ENCODE peak calls at places on chromosomes 5 and 9, in four cellular contexts. I is uterus; Y is mucosa of descending colon; H is activated CD4-positive, alpha-beta T cell treated with anti-CD3 and anti-CD28 coated beads, Interleukin-2, amount 10 ng/mL, durations not matched to agents 7 days and 5 days. V is an unnamed sample.

GRCh38 chr9:116102596-116102995 is 51.0 kb upstream of the PAPPA start:
- DNase-seq in I (no peak), Y (no peak), H (no peak), V (no peak)

GRCh38 chr5:126938461-126938860 is 91.9 kb downstream of the MARCHF3 start:
- DNase-seq in I (no peak), Y (no peak), H (no peak), V (no peak)

GRCh38 chr5:141850183-141850768 is 27.9 kb downstream of the PCDH1 start:
- DNase-seq in I (peak; percentile 50), Y (peak; percentile 59), H (peak; percentile 19), V (no peak)

GRCh38 chr5:118692811-118693342 is 295.5 kb downstream of the DTWD2 start:
- DNase-seq in I (no peak), Y (no peak), H (no peak), V (no peak)

GRCh38 chr5:10563132-10563939 is 534 bp upstream of the ANKRD33B start:
- DNase-seq in I (peak; percentile 52), Y (no peak), H (peak; percentile 50), V (no peak)

GRCh38 chr5:115685966-115686691 is 60.3 kb upstream of the TMED7 start:
- DNase-seq in I (no peak), Y (no peak), H (no peak), V (no peak)

GRCh38 chr5:173672891-173673290 is 56.4 kb upstream of the BOD1 start:
- DNase-seq in I (no peak), Y (no peak), H (no peak), V (no peak)

GRCh38 chr5:74851684-74852353 is 14.4 kb downstream of the FAM169A start:
- DNase-seq in I (no peak), Y (no peak), H (no peak), V (no peak)

GRCh38 chr5:39730011-39730410 is 305.2 kb upstream of the DAB2 start:
- DNase-seq in I (no peak), Y (no peak), H (no peak), V (no peak)

GRCh38 chr9:88011005-88011766 is 36.9 kb upstream of the CDK20 start:
- DNase-seq in I (no peak), Y (no peak), H (no peak), V (no peak)

GRCh38 chr9:100111235-100111634 is 12.2 kb downstream of the INVS start:
- DNase-seq in I (peak; percentile 82), Y (peak; percentile 55), H (no peak), V (no peak)

GRCh38 chr5:119551819-119552218 is 77.5 kb upstream of the FAM170A start:
- DNase-seq in I (no peak), Y (no peak), H (no peak), V (no peak)

GRCh38 chr5:7186818-7187217 is 209.1 kb upstream of the ADCY2 start:
- DNase-seq in I (no peak), Y (no peak), H (no peak), V (no peak)

GRCh38 chr5:39755452-39755851 is 330.7 kb upstream of the DAB2 start:
- DNase-seq in I (no peak), Y (no peak), H (no peak), V (no peak)

GRCh38 chr9:122053951-122054350 is 39.2 kb downstream of the TTLL11 start:
- DNase-seq in I (no peak), Y (no peak), H (no peak), V (no peak)

GRCh38 chr9:92668746-92669526 is 995 bp downstream of the IPPK start:
- DNase-seq in I (no peak), Y (peak; percentile 40), H (peak; percentile 47), V (no peak)

GRCh38 chr9:107944387-107944786 is 454.8 kb upstream of the KLF4 start:
- DNase-seq in I (no peak), Y (no peak), H (no peak), V (no peak)

GRCh38 chr9:124471761-124472160 is 21.5 kb downstream of the ADGRD2 start:
- DNase-seq in I (no peak), Y (no peak), H (no peak), V (no peak)

GRCh38 chr9:111700776-111701175 is 39.4 kb downstream of the GNG10 start:
- DNase-seq in I (no peak), Y (peak; percentile 76), H (no peak), V (no peak)

GRCh38 chr9:126452036-126452595 is 125.5 kb downstream of the MVB12B start:
- DNase-seq in I (no peak), Y (no peak), H (no peak), V (no peak)

GRCh38 chr9:33132249-33132772 is 34.8 kb downstream of the B4GALT1 start:
- DNase-seq in I (peak; percentile 45), Y (peak; percentile 24), H (no peak), V (no peak)

GRCh38 chr5:169534311-169534880 is 49.2 kb upstream of the SPDL1 start:
- DNase-seq in I (no peak), Y (no peak), H (no peak), V (no peak)

GRCh38 chr5:125151150-125151932 is 404.9 kb upstream of the ZNF608 start:
- DNase-seq in I (no peak), Y (no peak), H (no peak), V (no peak)

GRCh38 chr5:170603578-170604565 is 100.1 kb downstream of the KCNIP1 start:
- DNase-seq in I (peak; percentile 27), Y (peak; percentile 49), H (peak; percentile 62), V (peak; percentile 58)

GRCh38 chr9:87686520-87687090 is 39.3 kb upstream of the CTSL start:
- DNase-seq in I (no peak), Y (no peak), H (no peak), V (no peak)

GRCh38 chr5:39947657-39948056 is 522.9 kb upstream of the DAB2 start:
- DNase-seq in I (no peak), Y (no peak), H (no peak), V (no peak)

GRCh38 chr5:146474040-146474439 is 26.9 kb downstream of the TCERG1 start:
- DNase-seq in I (no peak), Y (no peak), H (no peak), V (no peak)

GRCh38 chr9:137307255-137308101 is 5.4 kb upstream of the NRARP start:
- DNase-seq in I (no peak), Y (peak; percentile 76), H (no peak), V (no peak)

GRCh38 chr9:111407813-111408212 is 76.4 kb downstream of the ECPAS start:
- DNase-seq in I (no peak), Y (no peak), H (no peak), V (no peak)

GRCh38 chr5:76789991-76790571 is 28.7 kb upstream of the F2RL1 start:
- DNase-seq in I (no peak), Y (no peak), H (no peak), V (no peak)

GRCh38 chr5:171484460-171484899 is 65.0 kb downstream of the FGF18 start:
- DNase-seq in I (peak; percentile 46), Y (peak; percentile 51), H (peak; percentile 46), V (no peak)

GRCh38 chr5:150780180-150780692 is 1.7 kb downstream of the SMIM3 start:
- DNase-seq in I (peak; percentile 47), Y (peak; percentile 42), H (no peak), V (no peak)

GRCh38 chr9:9108641-9109040 is 1309.1 kb upstream of the DMAC1 start:
- DNase-seq in I (no peak), Y (no peak), H (no peak), V (no peak)

GRCh38 chr5:154118832-154119442 is 71.6 kb upstream of the GALNT10 start:
- DNase-seq in I (no peak), Y (no peak), H (no peak), V (no peak)

GRCh38 chr9:105064248-105065118 is 136.5 kb upstream of the ABCA1 start:
- DNase-seq in I (peak; percentile 88), Y (peak; percentile 91), H (no peak), V (no peak)

GRCh38 chr9:134969401-134969800 is 51.7 kb upstream of the FCN1 start:
- DNase-seq in I (no peak), Y (no peak), H (no peak), V (no peak)

GRCh38 chr5:68245325-68245724 is 29.8 kb downstream of the PIK3R1 start:
- DNase-seq in I (no peak), Y (no peak), H (no peak), V (no peak)

V was measured in iPS DF 6.9.